ENCODE peak calls at places on chromosomes 12 and 14, in nine cellular contexts. J is HT-29; K is RPMI8226; F is activated CD4-positive, alpha-beta T cell treated with anti-CD3 and anti-CD28 coated beads for 1 hour; S is T-helper 9 cell; P is skeletal muscle cell; M is PC-9; B is activated T-cell treated with anti-CD3 and anti-CD28 coated beads, Interleukin-2, amount 50 U/mL, for 72 hours; X is stimulated activated CD4-positive, alpha-beta T cell treated with anti-CD3 and anti-CD28 coated beads, Interleukin-12 subunit alpha, Interleukin-12 subunit beta, amount 100 ng/mL, for 24 hours. H is an unnamed sample.

GRCh38 chr12:62632521-62632920 is 165.9 kb downstream of the MON2 start:
- DNase-seq in J (peak; percentile 39), K (peak; percentile 47), F (no peak), S (no peak), P (no peak), M (no peak), B (peak; percentile 9), X (peak; percentile 2), H (peak; percentile 99)

GRCh38 chr14:77248666-77249065 is 22.3 kb downstream of the NGB start:
- DNase-seq in J (no peak), K (no peak), F (no peak), S (no peak), P (no peak), M (no peak), B (no peak), X (no peak), H (no peak)

GRCh38 chr14:104878582-104878981 is 13.5 kb downstream of the CEP170B start:
- DNase-seq in J (no peak), K (no peak), F (no peak), S (no peak), P (no peak), M (no peak), B (no peak), X (no peak), H (no peak)

GRCh38 chr14:30272848-30273563 is 286.0 kb upstream of the G2E3 start:
- DNase-seq in J (no peak), K (no peak), F (no peak), S (no peak), P (no peak), M (no peak), B (no peak), X (no peak), H (no peak)

GRCh38 chr12:98653866-98654493 is 8.9 kb downstream of the APAF1 start:
- DNase-seq in J (peak; percentile 74), K (peak; percentile 60), F (no peak), S (no peak), P (peak; percentile 25), M (peak; percentile 49), B (no peak), X (no peak), H (peak; percentile 84)

GRCh38 chr12:7642876-7643309 is 22.8 kb downstream of the APOBEC1 start:
- DNase-seq in J (peak; percentile 46), K (peak; percentile 51), F (no peak), S (no peak), P (no peak), M (peak; percentile 53), B (peak; percentile 46), X (no peak), H (peak; percentile 63)

GRCh38 chr12:4111010-4111409 is 162.6 kb upstream of the CCND2 start:
- DNase-seq in J (no peak), K (no peak), F (no peak), S (no peak), P (no peak), M (no peak), B (no peak), X (no peak), H (no peak)

GRCh38 chr14:38208825-38209562 is 1.3 kb downstream of the SSTR1 start:
- DNase-seq in J (peak; percentile 16), K (no peak), F (no peak), S (no peak), P (no peak), M (no peak), B (peak; percentile 24), X (no peak), H (no peak)

GRCh38 chr14:55512421-55512820 is 67.6 kb upstream of the KTN1 start:
- DNase-seq in J (no peak), K (no peak), F (no peak), S (no peak), P (no peak), M (no peak), B (no peak), X (no peak), H (no peak)

GRCh38 chr14:75274899-75275569 is 3.6 kb upstream of the FOS start:
- DNase-seq in J (no peak), K (no peak), F (no peak), S (peak; percentile 64), P (no peak), M (no peak), B (no peak), X (no peak), H (no peak)

GRCh38 chr12:77161944-77162343 is 96.6 kb upstream of the E2F7 start:
- DNase-seq in J (no peak), K (no peak), F (no peak), S (no peak), P (no peak), M (no peak), B (no peak), X (no peak), H (no peak)

GRCh38 chr12:103571286-103571685 is 15.8 kb upstream of the STAB2 start:
- DNase-seq in J (peak; percentile 89), K (no peak), F (no peak), S (no peak), P (no peak), M (no peak), B (no peak), X (no peak), H (peak; percentile 40)

GRCh38 chr12:81167694-81168093 is 89.8 kb downstream of the ACSS3 start:
- DNase-seq in J (no peak), K (no peak), F (no peak), S (no peak), P (no peak), M (no peak), B (no peak), X (no peak), H (no peak)

GRCh38 chr12:53078425-53079225 is 565 bp downstream of the SPRYD3 start:
- DNase-seq in J (peak; percentile 79), K (peak; percentile 90), F (peak; percentile 31), S (peak; percentile 43), P (no peak), M (no peak), B (no peak), X (no peak), H (no peak)

GRCh38 chr12:117528538-117528937 is 167.1 kb upstream of the NOS1 start:
- DNase-seq in J (no peak), K (no peak), F (no peak), S (no peak), P (no peak), M (no peak), B (no peak), X (no peak), H (no peak)

GRCh38 chr14:90660865-90661570 is 155.2 kb downstream of the TTC7B start:
- DNase-seq in J (peak; percentile 29), K (peak; percentile 23), F (no peak), S (no peak), P (no peak), M (no peak), B (no peak), X (no peak), H (no peak)

GRCh38 chr14:92973798-92974372 is 50.9 kb downstream of the CHGA start:
- DNase-seq in J (no peak), K (no peak), F (no peak), S (no peak), P (no peak), M (no peak), B (no peak), X (no peak), H (no peak)

GRCh38 chr12:46518184-46518583 is 145.6 kb upstream of the SLC38A2 start:
- DNase-seq in J (no peak), K (no peak), F (no peak), S (no peak), P (no peak), M (no peak), B (no peak), X (no peak), H (no peak)

GRCh38 chr12:130563322-130563721 is 152.8 kb downstream of the RIMBP2 start:
- DNase-seq in J (no peak), K (no peak), F (no peak), S (no peak), P (no peak), M (no peak), B (no peak), X (no peak), H (no peak)

GRCh38 chr12:48631071-48631470 is 51.0 kb downstream of the KANSL2 start:
- DNase-seq in J (no peak), K (no peak), F (no peak), S (no peak), P (no peak), M (peak; percentile 39), B (no peak), X (no peak), H (no peak)

GRCh38 chr12:4286228-4286627 is 12.7 kb downstream of the CCND2 start:
- DNase-seq in J (no peak), K (no peak), F (no peak), S (no peak), P (no peak), M (no peak), B (no peak), X (no peak), H (no peak)

GRCh38 chr14:64769096-64770020 is 65.1 kb downstream of the PLEKHG3 start:
- DNase-seq in J (no peak), K (no peak), F (no peak), S (no peak), P (no peak), M (no peak), B (no peak), X (no peak), H (no peak)

GRCh38 chr12:27296674-27297073 is 36.0 kb upstream of the BMAL2 start:
- DNase-seq in J (no peak), K (no peak), F (no peak), S (no peak), P (no peak), M (no peak), B (no peak), X (no peak), H (no peak)

GRCh38 chr14:68248481-68249255 is 429.1 kb downstream of the RAD51B start:
- DNase-seq in J (peak; percentile 68), K (peak; percentile 17), F (no peak), S (no peak), P (no peak), M (peak; percentile 48), B (no peak), X (no peak), H (peak; percentile 65)

GRCh38 chr12:54300732-54301427 is at the start of gene NFE2:
- DNase-seq in J (peak; percentile 49), K (peak; percentile 67), F (no peak), S (peak; percentile 18), P (peak; percentile 42), M (peak; percentile 81), B (peak; percentile 50), X (no peak), H (peak; percentile 43)

GRCh38 chr14:95025218-95025617 is 132.1 kb downstream of the DICER1 start:
- DNase-seq in J (no peak), K (no peak), F (no peak), S (no peak), P (no peak), M (no peak), B (no peak), X (no peak), H (no peak)

GRCh38 chr14:64693766-64694165 is 10.5 kb upstream of the PLEKHG3 start:
- DNase-seq in J (no peak), K (no peak), F (no peak), S (no peak), P (no peak), M (no peak), B (no peak), X (no peak), H (no peak)

GRCh38 chr14:23441076-23441475 is 5.6 kb upstream of the MYH7 start:
- DNase-seq in J (no peak), K (no peak), F (no peak), S (no peak), P (no peak), M (no peak), B (no peak), X (no peak), H (no peak)

GRCh38 chr12:57031228-57031670 is 14.9 kb upstream of the TAC3 start:
- DNase-seq in J (peak; percentile 23), K (peak; percentile 78), F (no peak), S (no peak), P (no peak), M (no peak), B (peak; percentile 14), X (no peak), H (no peak)

GRCh38 chr12:17301544-17301943 is 695.6 kb upstream of the LMO3 start:
- DNase-seq in J (no peak), K (no peak), F (no peak), S (no peak), P (no peak), M (no peak), B (no peak), X (no peak), H (no peak)

GRCh38 chr14:99663716-99664635 is 19.0 kb downstream of the HHIPL1 start:
- DNase-seq in J (no peak), K (no peak), F (no peak), S (no peak), P (no peak), M (no peak), B (no peak), X (no peak), H (no peak)

H was measured in SK-MEL-5.